ENCODE peak calls at places on chromosomes 2 and 18, in four cellular contexts. Y, G, B and Z are unnamed samples. For H3K4me1, the result is how much of the 10 kb centered on the place peaks cover.

GRCh38 chr18:78890388-78890787 is 89.2 kb upstream of the SALL3 start:
- DNase-seq in Y (no peak), G (no peak), B (no peak), Z (no peak)

GRCh38 chr2:70248810-70249438 is 496 bp upstream of the TIA1 start:
- DNase-seq in Y (peak), G (no peak), B (peak), Z (no peak)

GRCh38 chr2:233135421-233135820 is 75.3 kb downstream of the INPP5D start:
- DNase-seq in Y (no peak), G (no peak), B (no peak), Z (no peak)

GRCh38 chr18:46630160-46630559 is 26.9 kb downstream of the LOXHD1 start:
- DNase-seq in Y (no peak), G (no peak), B (no peak), Z (no peak)

GRCh38 chr2:223598994-223599645 is 3.0 kb downstream of the SCG2 start:
- DNase-seq in Y (no peak), G (no peak), B (no peak), Z (no peak)

GRCh38 chr2:20650412-20650879 is 452 bp downstream of the HS1BP3 start:
- DNase-seq in Y (no peak), G (no peak), B (peak), Z (no peak)

GRCh38 chr2:75560768-75561565 is at the start of gene EVA1A:
- DNase-seq in Y (no peak), G (peak), B (no peak), Z (peak)

GRCh38 chr2:231008131-231008530 is 12.2 kb downstream of the SPATA3 start:
- DNase-seq in Y (no peak), G (no peak), B (no peak), Z (no peak)

GRCh38 chr2:237320801-237321563 is 93.0 kb downstream of the COL6A3 start:
- DNase-seq in Y (peak), G (no peak), B (no peak), Z (no peak)

GRCh38 chr2:149080964-149081363 is 42.5 kb downstream of the LYPD6B start:
- DNase-seq in Y (no peak), G (no peak), B (no peak), Z (no peak)

GRCh38 chr2:181977661-181978350 is 7.8 kb upstream of the PPP1R1C start:
- DNase-seq in Y (no peak), G (no peak), B (no peak), Z (no peak)

GRCh38 chr2:2399390-2399789 is 68.3 kb upstream of the MYT1L start:
- DNase-seq in Y (no peak), G (no peak), B (no peak), Z (no peak)

GRCh38 chr2:237913193-237913917 is 53.5 kb upstream of the UBE2F start:
- DNase-seq in Y (peak), G (peak), B (no peak), Z (no peak)

GRCh38 chr18:7575465-7576026 is 8.4 kb downstream of the PTPRM start:
- DNase-seq in Y (no peak), G (no peak), B (no peak), Z (no peak)

GRCh38 chr2:5977477-5977876 is 285.3 kb downstream of the SOX11 start:
- DNase-seq in Y (no peak), G (no peak), B (no peak), Z (no peak)

GRCh38 chr2:138121769-138122661 is 157.7 kb downstream of the HNMT start:
- DNase-seq in Y (no peak), G (no peak), B (no peak), Z (no peak)

GRCh38 chr18:27713037-27713726 is 463.7 kb downstream of the CDH2 start:
- DNase-seq in Y (no peak), G (no peak), B (no peak), Z (peak)

GRCh38 chr2:429575-430254 is 141.8 kb upstream of the ALKAL2 start:
- DNase-seq in Y (no peak), G (no peak), B (no peak), Z (no peak)

GRCh38 chr2:49154140-49154539 is at the start of gene FSHR:
- DNase-seq in Y (no peak), G (no peak), B (no peak), Z (no peak)

GRCh38 chr2:153388246-153388645 is 90.3 kb downstream of the RPRM start:
- DNase-seq in Y (no peak), G (no peak), B (no peak), Z (no peak)

GRCh38 chr2:17587469-17587868 is 47.0 kb downstream of the VSNL1 start:
- DNase-seq in Y (no peak), G (no peak), B (no peak), Z (no peak)

GRCh38 chr2:98383166-98383565 is 36.9 kb downstream of the CNGA3 start:
- DNase-seq in Y (no peak), G (no peak), B (no peak), Z (no peak)

GRCh38 chr2:137151731-137152130 is 386.4 kb downstream of the THSD7B start:
- DNase-seq in Y (no peak), G (no peak), B (no peak), Z (no peak)

GRCh38 chr2:86297382-86298147 is 39.9 kb downstream of the REEP1 start:
- DNase-seq in Y (no peak), G (no peak), B (no peak), Z (no peak)

GRCh38 chr2:81077396-81077795 is 772.8 kb upstream of the LRRTM1 start:
- DNase-seq in Y (no peak), G (no peak), B (no peak), Z (no peak)

GRCh38 chr2:154623819-154624218 is 74.7 kb upstream of the KCNJ3 start:
- DNase-seq in Y (no peak), G (no peak), B (no peak), Z (peak)

GRCh38 chr18:47901624-47902362 is 28.7 kb downstream of the SMAD2 start:
- DNase-seq in Y (no peak), G (no peak), B (no peak), Z (no peak)

GRCh38 chr18:49585781-49586663 is 24.2 kb downstream of the LIPG start:
- DNase-seq in Y (no peak), G (no peak), B (no peak), Z (no peak)

GRCh38 chr2:223215136-223215535 is 163.1 kb downstream of the KCNE4 start:
- DNase-seq in Y (no peak), G (no peak), B (no peak), Z (no peak)

GRCh38 chr2:157837851-157838441 is 38.2 kb downstream of the ACVR1 start:
- DNase-seq in Y (no peak), G (no peak), B (no peak), Z (no peak)

GRCh38 chr2:61634512-61634911 is 96.4 kb upstream of the XPO1 start:
- DNase-seq in Y (no peak), G (no peak), B (no peak), Z (no peak)

GRCh38 chr2:218343591-218343990 is 13.1 kb upstream of the CATIP start:
- DNase-seq in Y (peak), G (no peak), B (no peak), Z (no peak)

GRCh38 chr2:11112870-11113428 is 42.3 kb upstream of the SLC66A3 start:
- DNase-seq in Y (no peak), G (no peak), B (no peak), Z (no peak)

GRCh38 chr18:13895505-13896033 is 19.8 kb downstream of the MC2R start:
- DNase-seq in Y (no peak), G (no peak), B (no peak), Z (no peak)

GRCh38 chr18:79169958-79170555 is 100.9 kb downstream of the ATP9B start:
- DNase-seq in Y (no peak), G (no peak), B (no peak), Z (no peak)

DNA sequence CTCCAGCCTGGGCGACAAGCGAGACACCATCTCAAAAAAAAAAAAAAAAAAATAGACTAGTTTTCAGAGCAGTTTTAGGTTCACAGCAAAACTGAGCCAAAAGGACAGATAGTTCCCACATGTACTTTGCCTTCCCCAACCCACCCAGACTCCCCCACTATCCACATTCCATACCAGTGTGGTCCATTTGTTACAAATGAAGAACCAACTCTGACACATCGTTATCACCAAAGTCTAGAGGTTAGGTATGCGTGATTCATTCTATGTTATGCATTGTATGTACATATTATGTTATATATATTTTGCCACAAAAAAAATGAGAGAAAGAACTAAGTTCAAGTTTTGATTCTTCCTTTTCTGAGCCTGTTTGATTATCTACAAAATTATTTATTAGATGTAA is 3.5 kb downstream of the DUSP11 start:
- DNase-seq in Y (no peak), G (no peak), B (no peak), Z (no peak)
- H3K4me1 ChIP-seq in Y (under half), G (under half), B (under half), Z (under half)

DNA sequence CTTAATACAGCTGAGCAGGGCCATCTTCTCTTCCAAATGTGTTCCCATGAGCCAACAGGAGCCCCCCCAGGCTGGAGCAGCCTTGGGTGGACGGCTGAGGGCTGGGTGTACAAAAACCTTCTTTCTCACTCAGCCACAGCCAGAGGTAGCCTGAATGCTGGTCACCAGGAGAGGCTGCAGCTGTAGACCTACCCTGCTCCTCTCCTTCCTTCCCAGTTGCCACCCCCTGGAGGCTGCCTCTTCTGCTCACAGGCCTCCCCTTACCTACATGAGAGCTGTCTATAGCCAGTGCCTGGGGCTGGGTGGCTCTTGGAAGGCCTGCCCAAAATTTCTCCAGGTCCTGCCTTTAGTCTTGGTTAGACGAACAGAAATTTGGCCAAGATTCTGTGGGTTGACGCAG is 18.4 kb downstream of the CELF4 start:
- DNase-seq in Y (no peak), G (no peak), B (no peak), Z (no peak)
- H3K4me3 ChIP-seq in Y (no peak), G (no peak), B (no peak), Z (no peak)

DNA sequence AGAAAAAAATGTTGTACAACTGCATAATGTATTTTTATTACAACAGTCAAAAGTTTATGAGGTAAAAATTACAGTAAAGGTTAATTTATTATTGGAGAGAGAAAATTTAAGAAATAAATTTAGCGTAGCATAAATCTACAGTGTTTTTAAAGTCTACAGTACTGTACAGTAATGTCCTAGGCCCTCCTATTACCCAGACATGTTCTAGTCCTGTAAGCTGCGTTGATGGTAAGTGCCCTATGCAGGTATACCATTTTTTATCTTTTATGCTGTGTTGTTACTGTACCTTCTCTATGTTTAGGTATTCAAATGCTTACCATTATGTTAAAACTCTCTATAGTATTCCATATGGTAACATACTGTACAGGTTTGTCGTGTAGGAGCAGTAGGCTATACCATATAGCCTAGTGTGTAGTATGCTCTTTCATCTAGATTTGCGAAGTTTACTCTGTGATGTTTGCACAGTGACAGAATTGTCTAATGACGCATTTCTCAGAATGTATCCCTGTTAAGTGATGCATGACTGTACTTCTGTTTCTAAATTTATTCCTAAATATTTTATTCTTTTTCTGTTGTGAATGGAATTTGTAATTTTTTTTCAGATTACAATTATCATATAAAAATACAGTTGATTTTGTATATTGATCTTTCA is 24.5 kb downstream of the ABI2 start:
- DNase-seq in Y (no peak), G (no peak), B (no peak), Z (no peak)
- H3K27ac ChIP-seq in Y (no peak), G (no peak), B (no peak), Z (no peak)

GRCh38 chr2:145543856-145544255 is 1023.9 kb upstream of the ZEB2 start:
- DNase-seq in Y (no peak), G (no peak), B (no peak), Z (no peak)

GRCh38 chr2:145548479-145548878 is 1028.6 kb upstream of the ZEB2 start:
- DNase-seq in Y (no peak), G (no peak), B (no peak), Z (no peak)

GRCh38 chr2:145551661-145552060 is 1031.7 kb upstream of the ZEB2 start:
- DNase-seq in Y (no peak), G (no peak), B (no peak), Z (no peak)

GRCh38 chr2:145546091-145546490 is 1026.2 kb upstream of the ZEB2 start:
- DNase-seq in Y (no peak), G (no peak), B (peak), Z (no peak)

GRCh38 chr2:145547620-145548019 is 1027.7 kb upstream of the ZEB2 start:
- DNase-seq in Y (no peak), G (no peak), B (no peak), Z (no peak)
- H3K4me1 ChIP-seq in Y (under half), G (under half), B (under half), Z (under half)

DNA sequence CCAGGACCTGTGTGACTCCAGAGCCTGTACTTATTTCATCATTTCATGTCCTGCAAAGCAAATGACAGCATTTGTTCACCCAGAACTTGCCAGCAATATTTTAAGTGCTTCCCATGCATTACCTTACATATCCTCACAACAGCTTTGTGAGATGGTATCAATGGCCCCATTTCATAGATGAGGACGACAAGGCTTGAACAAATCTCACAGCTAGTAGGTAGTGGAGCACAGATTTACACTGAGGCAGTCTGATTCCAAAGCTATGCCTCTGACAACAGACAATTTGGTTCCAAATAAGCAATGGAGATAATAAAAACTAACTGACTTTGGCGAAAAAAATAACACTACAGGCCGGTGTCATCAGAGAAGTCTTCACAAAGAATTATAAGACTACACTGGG is 33.5 kb downstream of the LRP2 start:
- DNase-seq in Y (no peak), G (no peak), B (no peak), Z (no peak)
- H3K4me3 ChIP-seq in Y (no peak), G (no peak), B (no peak), Z (no peak)

GRCh38 chr2:64212346-64212745 is 68.1 kb upstream of the PELI1 start:
- DNase-seq in Y (no peak), G (no peak), B (no peak), Z (no peak)
- H3K27ac ChIP-seq in Y (no peak), G (no peak), B (peak), Z (no peak)

GRCh38 chr2:201127570-201127969 is 11.6 kb downstream of the CFLAR start:
- DNase-seq in Y (no peak), G (no peak), B (no peak), Z (no peak)
- H3K4me1 ChIP-seq in Y (half or more), G (half or more), B (under half), Z (under half)

GRCh38 chr2:30282081-30282480 is 50.7 kb downstream of the LBH start:
- DNase-seq in Y (peak), G (no peak), B (no peak), Z (no peak)
- H3K4me3 ChIP-seq in Y (no peak), G (no peak), B (no peak), Z (no peak)

GRCh38 chr2:104050632-104051242 is 803.2 kb upstream of the POU3F3 start:
- DNase-seq in Y (no peak), G (no peak), B (no peak), Z (no peak)

GRCh38 chr2:104049433-104049832 is 804.5 kb upstream of the POU3F3 start:
- DNase-seq in Y (no peak), G (no peak), B (no peak), Z (no peak)

GRCh38 chr2:104046466-104046865 is 807.4 kb upstream of the POU3F3 start:
- DNase-seq in Y (no peak), G (no peak), B (no peak), Z (no peak)

GRCh38 chr2:104056451-104056850 is 797.5 kb upstream of the POU3F3 start:
- DNase-seq in Y (no peak), G (no peak), B (no peak), Z (no peak)

GRCh38 chr2:104052341-104052740 is 801.6 kb upstream of the POU3F3 start:
- DNase-seq in Y (no peak), G (no peak), B (no peak), Z (no peak)
- H3K27ac ChIP-seq in Y (no peak), G (no peak), B (no peak), Z (no peak)

DNA sequence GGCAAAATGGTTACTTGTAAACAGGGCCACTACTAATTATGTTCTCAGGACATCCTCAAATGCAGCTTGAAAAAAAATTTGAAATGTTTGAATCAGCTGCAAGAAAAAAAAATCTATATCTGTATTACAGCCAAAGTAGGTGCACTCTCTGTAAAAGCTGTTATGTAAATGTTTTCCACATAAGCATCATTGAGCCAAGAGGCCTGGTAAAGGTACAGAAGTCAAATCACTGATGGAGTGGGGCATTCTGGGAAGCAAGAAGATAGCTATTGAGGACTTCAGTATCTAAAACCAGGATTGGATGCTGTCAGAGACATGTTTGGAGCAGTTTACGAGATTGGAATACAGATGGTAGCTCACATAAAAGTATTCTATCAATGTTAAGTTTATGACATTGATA is 80.3 kb downstream of the MAPRE2 start:
- DNase-seq in Y (no peak), G (no peak), B (no peak), Z (no peak)
- H3K4me1 ChIP-seq in Y (half or more), G (under half), B (under half), Z (under half)